ENCODE peak calls at places on chromosomes 2 and 18, in five cellular contexts. N is neural progenitor cell, P is cardiac muscle cell, B is keratinocyte, D is sigmoid colon. S is an unnamed sample.

GRCh38 chr2:1609706-1610485 is 134.4 kb downstream of the PXDN start:
- DNase-seq in N (no peak), P (no peak), B (no peak), D (peak; percentile 81), S (no peak)

GRCh38 chr18:46321954-46322353 is 217.8 kb downstream of the HAUS1 start:
- DNase-seq in N (peak; percentile 69), P (no peak), B (no peak), D (no peak), S (no peak)

GRCh38 chr18:10076502-10077030 is 162.8 kb downstream of the VAPA start:
- DNase-seq in N (no peak), P (no peak), B (no peak), D (no peak), S (no peak)

GRCh38 chr2:71605173-71605641 is 151.8 kb downstream of the DYSF start:
- DNase-seq in N (peak; percentile 23), P (peak; percentile 25), B (no peak), D (peak; percentile 37), S (no peak)

GRCh38 chr2:41879367-41879871 is 168.4 kb upstream of the PKDCC start:
- DNase-seq in N (peak; percentile 33), P (peak; percentile 69), B (no peak), D (no peak), S (no peak)

GRCh38 chr2:40213071-40213470 is 238.8 kb downstream of the SLC8A1 start:
- DNase-seq in N (peak; percentile 15), P (peak; percentile 42), B (no peak), D (no peak), S (no peak)

GRCh38 chr2:215105607-215106354 is 32.6 kb downstream of the ABCA12 start:
- DNase-seq in N (no peak), P (peak; percentile 2), B (peak; percentile 69), D (no peak), S (no peak)

GRCh38 chr2:238091426-238092060 is 8.6 kb upstream of the ESPNL start:
- DNase-seq in N (no peak), P (no peak), B (no peak), D (no peak), S (no peak)

GRCh38 chr18:74539289-74539688 is 5.0 kb downstream of the CNDP1 start:
- DNase-seq in N (no peak), P (no peak), B (no peak), D (no peak), S (no peak)

GRCh38 chr2:65057391-65058052 is 1.3 kb downstream of the CEP68 start:
- DNase-seq in N (no peak), P (peak; percentile 61), B (no peak), D (no peak), S (no peak)

GRCh38 chr2:222811828-222812227 is 49.0 kb upstream of the ACSL3 start:
- DNase-seq in N (no peak), P (no peak), B (no peak), D (no peak), S (no peak)

GRCh38 chr2:133765693-133766092 is 197.4 kb upstream of the NCKAP5 start:
- DNase-seq in N (no peak), P (peak; percentile 58), B (no peak), D (no peak), S (no peak)

GRCh38 chr2:123518387-123518786 is 506.7 kb upstream of the CNTNAP5 start:
- DNase-seq in N (no peak), P (no peak), B (no peak), D (no peak), S (no peak)

GRCh38 chr2:180907731-180908130 is 72.7 kb upstream of the UBE2E3 start:
- DNase-seq in N (no peak), P (peak; percentile 32), B (no peak), D (no peak), S (peak; percentile 56)

GRCh38 chr18:13464432-13465125 is 246.0 kb downstream of the LDLRAD4 start:
- DNase-seq in N (no peak), P (peak; percentile 56), B (no peak), D (peak; percentile 79), S (no peak)

GRCh38 chr18:25279133-25279532 is 72.8 kb downstream of the ZNF521 start:
- DNase-seq in N (no peak), P (peak; percentile 34), B (no peak), D (no peak), S (no peak)

GRCh38 chr2:286774-287392 is 1.0 kb downstream of the ALKAL2 start:
- DNase-seq in N (peak; percentile 58), P (peak; percentile 16), B (no peak), D (no peak), S (no peak)

GRCh38 chr2:43298496-43298895 is 72.1 kb upstream of the ZFP36L2 start:
- DNase-seq in N (no peak), P (no peak), B (no peak), D (no peak), S (no peak)

GRCh38 chr2:13006829-13007715 is 290.3 kb downstream of the TRIB2 start:
- DNase-seq in N (peak; percentile 82), P (peak; percentile 85), B (no peak), D (peak; percentile 80), S (peak; percentile 10)

GRCh38 chr2:72915907-72916742 is 1.2 kb upstream of the EMX1 start:
- DNase-seq in N (peak; percentile 94), P (peak; percentile 42), B (no peak), D (peak; percentile 66), S (no peak)

GRCh38 chr18:45688834-45689233 is 35.1 kb upstream of the SLC14A1 start:
- DNase-seq in N (no peak), P (no peak), B (no peak), D (no peak), S (no peak)

GRCh38 chr18:72672364-72673151 is 128.4 kb upstream of the CBLN2 start:
- DNase-seq in N (peak; percentile 49), P (peak; percentile 24), B (no peak), D (no peak), S (no peak)

GRCh38 chr2:114812261-114812660 is 369.8 kb downstream of the DPP10 start:
- DNase-seq in N (no peak), P (no peak), B (no peak), D (no peak), S (no peak)

GRCh38 chr2:212892193-212892592 is 259.2 kb downstream of the IKZF2 start:
- DNase-seq in N (peak; percentile 50), P (peak; percentile 75), B (no peak), D (no peak), S (no peak)

GRCh38 chr18:80245781-80246655 is 1.3 kb downstream of the PARD6G start:
- DNase-seq in N (peak; percentile 79), P (no peak), B (no peak), D (no peak), S (no peak)

GRCh38 chr18:61141691-61142090 is 191.5 kb upstream of the CDH20 start:
- DNase-seq in N (no peak), P (no peak), B (no peak), D (no peak), S (no peak)

GRCh38 chr2:144541411-144541810 is 21.5 kb upstream of the ZEB2 start:
- DNase-seq in N (no peak), P (no peak), B (no peak), D (no peak), S (no peak)

GRCh38 chr2:74391209-74391579 is 11.1 kb upstream of the DCTN1 start:
- DNase-seq in N (no peak), P (peak; percentile 25), B (peak; percentile 9), D (no peak), S (no peak)

GRCh38 chr2:26934985-26935384 is 35.5 kb upstream of the MAPRE3 start:
- DNase-seq in N (no peak), P (no peak), B (no peak), D (no peak), S (no peak)

GRCh38 chr18:48398074-48398473 is 11.1 kb downstream of the ZBTB7C start:
- DNase-seq in N (no peak), P (no peak), B (no peak), D (no peak), S (no peak)

GRCh38 chr2:101985793-101986164 is 6.0 kb upstream of the IL1R2 start:
- DNase-seq in N (no peak), P (no peak), B (no peak), D (no peak), S (no peak)

GRCh38 chr2:69013123-69013836 is at the start of gene ANTXR1:
- DNase-seq in N (peak; percentile 82), P (peak; percentile 85), B (no peak), D (peak; percentile 84), S (no peak)

DNA sequence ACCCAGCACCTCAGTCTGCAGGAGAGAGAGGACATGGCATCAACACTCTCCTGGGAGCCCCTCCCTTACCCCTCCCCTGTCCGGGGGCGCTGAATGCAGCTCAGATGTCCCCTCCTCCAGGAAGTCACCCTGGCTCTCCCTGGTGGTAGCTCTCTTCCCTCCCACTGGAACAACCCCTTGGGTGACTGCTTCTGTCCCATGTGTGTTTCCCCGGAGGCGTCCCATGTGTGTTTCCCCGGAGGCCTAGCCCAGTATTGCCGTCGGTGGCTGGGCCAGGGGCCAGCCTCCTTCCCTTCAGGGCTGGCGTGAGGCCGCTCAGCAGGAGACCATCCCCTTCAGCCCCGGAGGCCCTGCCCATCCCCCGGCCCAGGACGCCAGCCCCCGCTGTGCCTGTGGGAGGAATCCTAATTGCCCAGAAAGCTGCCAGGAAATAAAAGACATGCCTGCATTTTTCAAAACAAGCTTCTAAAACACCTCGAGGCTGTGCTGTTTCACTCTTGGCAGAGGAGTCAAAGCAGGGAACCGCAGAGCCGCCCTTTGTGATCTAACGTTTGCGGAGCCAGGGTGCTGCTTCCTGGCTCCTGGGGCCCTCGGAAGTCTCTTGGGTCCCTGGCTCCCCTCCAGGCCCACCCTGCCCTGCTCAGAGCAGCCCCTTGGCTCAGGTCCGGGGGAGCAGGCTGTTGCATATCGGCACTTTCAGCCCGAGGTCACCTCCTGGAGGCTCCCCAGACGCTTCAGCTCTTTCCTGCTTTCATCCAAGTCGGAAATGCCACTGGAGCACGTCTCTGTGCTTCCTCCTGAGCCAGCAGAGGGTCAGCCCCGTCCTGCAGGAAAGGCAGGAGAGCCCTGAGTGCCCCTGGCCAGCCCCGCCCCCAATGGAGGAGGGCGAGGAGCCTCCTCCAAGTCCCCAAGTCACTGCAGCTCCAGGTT is 11.4 kb downstream of the SNED1 start:
- DNase-seq in N (peak; percentile 59), P (peak; percentile 97), B (no peak), D (peak; percentile 75), S (no peak)
- H3K4me3 ChIP-seq in N (no peak overlapping the region), P (no peak overlapping the region), B (peak overlapping the region; percentile 57), D (peak overlapping the region; percentile 28), S (no peak overlapping the region)

GRCh38 chr2:23388756-23389514 is 4.0 kb downstream of the KLHL29 start:
- DNase-seq in N (no peak), P (no peak), B (no peak), D (no peak), S (no peak)

GRCh38 chr2:23388292-23388691 is 3.3 kb downstream of the KLHL29 start:
- DNase-seq in N (no peak), P (no peak), B (no peak), D (no peak), S (no peak)

GRCh38 chr2:23387221-23387550 is 2.2 kb downstream of the KLHL29 start:
- DNase-seq in N (no peak), P (no peak), B (no peak), D (no peak), S (no peak)

GRCh38 chr2:23386422-23387220 is 1.6 kb downstream of the KLHL29 start:
- DNase-seq in N (peak; percentile 67), P (no peak), B (no peak), D (peak; percentile 81), S (no peak)

GRCh38 chr2:23387849-23388248 is 2.9 kb downstream of the KLHL29 start:
- DNase-seq in N (no peak), P (no peak), B (no peak), D (no peak), S (no peak)
- H3K27me3 ChIP-seq in N (peaks cover 71% of the 10 kb centered on the region), P (peaks cover 79% of the 10 kb centered on the region), B (no peaks in the 10 kb centered on the region), D (no peaks in the 10 kb centered on the region), S (no peaks in the 10 kb centered on the region)

GRCh38 chr2:241540391-241540765 is 18.2 kb upstream of the BOK start:
- DNase-seq in N (no peak), P (no peak), B (no peak), D (no peak), S (no peak)
- H3K4me3 ChIP-seq in N (no peak overlapping the region), P (no peak overlapping the region), B (peak overlapping the region; percentile 65), D (no peak overlapping the region), S (no peak overlapping the region)

GRCh38 chr18:21257383-21257782 is 15.4 kb downstream of the GREB1L start:
- DNase-seq in N (no peak), P (peak; percentile 11), B (no peak), D (no peak), S (no peak)
- H3K27me3 ChIP-seq in N (no peaks in the 10 kb centered on the region), P (no peaks in the 10 kb centered on the region), B (no peaks in the 10 kb centered on the region), D (no peaks in the 10 kb centered on the region), S (no peaks in the 10 kb centered on the region)